ENCODE peak calls at places on chromosomes 3 and 15, in five cellular contexts. Z is A549, B is HepG2, S is K562, A is SK-N-SH. R is an unnamed sample.
A peak's percentile ranks its signal among the peaks of the same experiment; 100 is the strongest.

GRCh38 chr3:9866639-9867038 is 13.4 kb downstream of the CIDEC start:
- DNase-seq in S (no peak), A (no peak), B (no peak), Z (no peak), R (no peak)

GRCh38 chr15:92413511-92413910 is 19.8 kb downstream of the ST8SIA2 start:
- DNase-seq in A (no peak), B (no peak), Z (no peak), S (no peak), R (no peak)

GRCh38 chr15:96360581-96361308 is 30.2 kb downstream of the NR2F2 start:
- DNase-seq in S (no peak), B (no peak), A (peak; percentile 22), Z (no peak), R (no peak)

GRCh38 chr15:101320501-101321052 is 25.5 kb upstream of the SNRPA1 start:
- DNase-seq in S (no peak), Z (no peak), A (no peak), B (no peak), R (no peak)

GRCh38 chr15:57019496-57020160 is 101.2 kb downstream of the TCF12 start:
- DNase-seq in S (no peak), B (no peak), Z (no peak), A (no peak), R (no peak)

GRCh38 chr15:45664451-45664850 is 29.6 kb downstream of the SQOR start:
- DNase-seq in A (no peak), S (no peak), Z (no peak), B (no peak), R (no peak)

GRCh38 chr3:56415672-56416071 is 52.6 kb downstream of the ERC2 start:
- DNase-seq in A (no peak), S (no peak), Z (no peak), B (no peak), R (no peak)

GRCh38 chr3:31240894-31241293 is 291.8 kb upstream of the STT3B start:
- DNase-seq in S (no peak), A (no peak), Z (no peak), B (no peak), R (no peak)

GRCh38 chr15:39720721-39721611 is 61.7 kb downstream of the FSIP1 start:
- DNase-seq in A (no peak), B (no peak), S (no peak), Z (no peak), R (no peak)

GRCh38 chr3:127275287-127275781 is 12.5 kb downstream of the PRR20G start:
- DNase-seq in B (no peak), A (no peak), Z (no peak), S (no peak), R (no peak)

GRCh38 chr3:112362221-112362620 is 29.3 kb downstream of the CD200 start:
- DNase-seq in A (no peak), Z (no peak), B (no peak), S (no peak), R (no peak)

GRCh38 chr3:33645060-33645841 is 72.8 kb downstream of the CLASP2 start:
- DNase-seq in A (peak; percentile 58), S (peak; percentile 55), B (no peak), Z (no peak), R (no peak)

GRCh38 chr3:161270991-161271390 is 49.9 kb downstream of the NMD3 start:
- DNase-seq in S (no peak), B (no peak), Z (no peak), A (no peak), R (no peak)

GRCh38 chr15:70722266-70723123 is 40.9 kb downstream of the UACA start:
- DNase-seq in S (peak; percentile 19), A (peak; percentile 52), Z (peak; percentile 78), B (peak; percentile 35), R (no peak)

GRCh38 chr15:92283813-92284212 is 109.9 kb upstream of the ST8SIA2 start:
- DNase-seq in S (no peak), Z (no peak), A (no peak), B (no peak), R (no peak)

GRCh38 chr15:79179108-79179561 is 88.6 kb upstream of the RASGRF1 start:
- DNase-seq in B (peak; percentile 73), S (peak; percentile 87), Z (peak; percentile 72), A (no peak), R (no peak)

GRCh38 chr15:82540984-82541431 is 751 bp upstream of the RPS17 start:
- DNase-seq in B (no peak), Z (no peak), A (peak; percentile 62), S (peak; percentile 37), R (no peak)

GRCh38 chr15:72365844-72366243 is 10.0 kb downstream of the HEXA start:
- DNase-seq in B (no peak), S (no peak), Z (no peak), A (no peak), R (peak; percentile 68)

GRCh38 chr3:56919797-56920195 is 118.0 kb upstream of the ARHGEF3 start:
- DNase-seq in B (no peak), Z (no peak), S (no peak), A (no peak), R (no peak)

GRCh38 chr3:20401253-20401652 is 215.2 kb upstream of the SGO1 start:
- DNase-seq in B (no peak), A (no peak), S (no peak), Z (no peak), R (no peak)

GRCh38 chr3:149934524-149934923 is 36.2 kb downstream of the PFN2 start:
- DNase-seq in A (no peak), B (no peak), Z (no peak), S (no peak), R (no peak)

GRCh38 chr15:70025413-70026296 is 72.1 kb downstream of the TLE3 start:
- DNase-seq in Z (no peak), A (no peak), S (no peak), B (no peak), R (no peak)

GRCh38 chr3:9673082-9673481 is 23.8 kb downstream of the MTMR14 start:
- DNase-seq in S (no peak), A (no peak), B (no peak), Z (no peak), R (no peak)

GRCh38 chr15:70049701-70050445 is 47.8 kb downstream of the TLE3 start:
- DNase-seq in B (no peak), Z (no peak), A (no peak), S (no peak), R (no peak)

GRCh38 chr15:70400766-70401541 is 303.2 kb upstream of the TLE3 start:
- DNase-seq in S (no peak), Z (no peak), B (no peak), A (no peak), R (no peak)

GRCh38 chr3:60743631-60744164 is 507.6 kb downstream of the FHIT start:
- DNase-seq in S (no peak), B (peak; percentile 21), Z (no peak), A (peak; percentile 7), R (no peak)

GRCh38 chr3:114741066-114741465 is 406.0 kb downstream of the ZBTB20 start:
- DNase-seq in A (no peak), S (no peak), Z (no peak), B (no peak), R (no peak)

GRCh38 chr3:38490288-38490860 is 5.8 kb upstream of the EXOG start:
- DNase-seq in Z (no peak), B (no peak), S (no peak), A (no peak), R (no peak)

GRCh38 chr3:132972333-132972732 is 65.9 kb upstream of the TMEM108 start:
- DNase-seq in A (no peak), B (no peak), Z (no peak), S (no peak), R (no peak)

GRCh38 chr15:64045774-64046346 is 425 bp downstream of the DAPK2 start:
- DNase-seq in S (no peak), B (no peak), Z (no peak), A (peak; percentile 89), R (no peak)
- TF ChIP-seq REST in S (no peak), B (no peak), Z (no peak), A (no peak), R (no peak)

GRCh38 chr15:94021621-94022320 is 209.6 kb upstream of the MCTP2 start:
- DNase-seq in Z (no peak), S (no peak), A (peak; percentile 15), B (no peak), R (no peak)
- TF ChIP-seq EP300 in Z (no peak), S (no peak), A (no peak), B (no peak), R (no peak)

GRCh38 chr3:13189639-13190375 is 116.6 kb upstream of the IQSEC1 start:
- DNase-seq in S (peak; percentile 35), Z (no peak), A (no peak), B (peak; percentile 90), R (no peak)
- TF ChIP-seq REST in S (no peak), Z (no peak), A (no peak), B (no peak), R (no peak)

GRCh38 chr3:120093923-120094775 is at the start of gene GSK3B:
- DNase-seq in A (peak; percentile 90), Z (peak; percentile 86), B (peak; percentile 48), S (peak; percentile 84), R (no peak)

GRCh38 chr3:120092444-120092843 is 1.8 kb downstream of the GSK3B start:
- DNase-seq in B (no peak), Z (no peak), A (no peak), S (no peak), R (no peak)

GRCh38 chr3:120095226-120096165 is 1.2 kb upstream of the GSK3B start:
- DNase-seq in Z (peak; percentile 95), A (peak; percentile 77), B (peak; percentile 87), S (peak; percentile 65), R (peak; percentile 68)

GRCh38 chr3:120093119-120093922 is 926 bp downstream of the GSK3B start:
- DNase-seq in B (no peak), A (no peak), S (no peak), Z (peak; percentile 93), R (no peak)

DNA sequence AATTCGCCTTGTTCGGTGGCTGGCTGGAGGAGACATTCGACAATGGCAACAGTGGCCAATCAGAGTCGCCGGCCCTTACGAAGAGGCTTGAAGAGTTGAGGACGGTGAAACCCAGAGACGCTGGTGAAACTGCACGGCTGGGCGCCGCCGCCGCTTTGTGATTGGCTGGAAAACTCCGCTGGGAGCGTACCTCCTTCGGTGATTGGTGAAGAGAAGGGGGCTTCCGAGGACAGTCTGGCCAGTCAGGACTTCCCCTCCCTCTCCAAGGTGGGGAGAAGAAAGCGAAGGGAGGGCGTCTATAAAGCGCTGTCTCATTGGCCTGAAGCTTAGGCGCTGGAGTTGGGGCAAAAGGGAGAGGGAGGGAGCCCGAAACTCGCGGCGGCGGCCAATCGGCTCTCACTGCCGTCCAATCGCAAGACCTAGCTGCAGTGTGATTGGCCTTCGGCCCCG is 554 bp upstream of the GSK3B start:
- DNase-seq in A (peak; percentile 90), B (peak; percentile 99), Z (peak; percentile 100), S (peak; percentile 93), R (peak; percentile 99)
- TF ChIP-seq EP300 in A (peak; percentile 58), B (peak; percentile 22), Z (no peak), S (no peak), R (peak; percentile 34)

R was measured in GM12878.